ENCODE peak calls at places on chromosomes 13 and 19, in four cellular contexts. O is K562, U is HCT116, Z is GM12878. E is an unnamed sample.

GRCh38 chr19:35070471-35070870 is 28.9 kb downstream of the HPN start:
- DNase-seq in O (peak), U (no peak), Z (no peak), E (no peak)

GRCh38 chr19:45275370-45275971 is 24.4 kb downstream of the MARK4 start:
- DNase-seq in O (no peak), U (no peak), Z (no peak), E (no peak)

GRCh38 chr13:41494202-41494601 is 36.9 kb downstream of the RGCC start:
- DNase-seq in O (no peak), U (no peak), Z (no peak), E (no peak)

GRCh38 chr13:107124730-107125129 is 556.8 kb upstream of the ARGLU1 start:
- DNase-seq in O (no peak), U (no peak), Z (no peak), E (no peak)

GRCh38 chr19:6693681-6694080 is 23.7 kb upstream of the TNFSF14 start:
- DNase-seq in O (peak), U (no peak), Z (no peak), E (peak)

GRCh38 chr19:35073941-35074340 is 32.4 kb downstream of the HPN start:
- DNase-seq in O (no peak), U (no peak), Z (no peak), E (no peak)

GRCh38 chr13:33526718-33527117 is 241.2 kb upstream of the STARD13 start:
- DNase-seq in O (no peak), U (no peak), Z (no peak), E (no peak)

GRCh38 chr13:76307157-76307556 is 579.0 kb downstream of the KCTD12 start:
- DNase-seq in O (no peak), U (no peak), Z (no peak), E (no peak)

GRCh38 chr13:92512852-92513251 is 713.8 kb upstream of the GPC6 start:
- DNase-seq in O (no peak), U (no peak), Z (no peak), E (no peak)

GRCh38 chr13:87052731-87053130 is 618.4 kb upstream of the SLITRK5 start:
- DNase-seq in O (no peak), U (no peak), Z (no peak), E (no peak)

GRCh38 chr13:49421391-49421790 is 22.5 kb downstream of the CAB39L start:
- DNase-seq in O (peak), U (peak), Z (peak), E (peak)

GRCh38 chr13:44653261-44653660 is 77.1 kb upstream of the TSC22D1 start:
- DNase-seq in O (no peak), U (no peak), Z (no peak), E (no peak)

GRCh38 chr19:54411033-54411432 is 4.2 kb upstream of the TTYH1 start:
- DNase-seq in O (no peak), U (no peak), Z (no peak), E (no peak)

GRCh38 chr19:52923782-52924593 is 760 bp upstream of the ZNF888 start:
- DNase-seq in O (peak), U (no peak), Z (no peak), E (peak)

GRCh38 chr19:27779953-27780352 is 1433.0 kb downstream of the UQCRFS1 start:
- DNase-seq in O (no peak), U (no peak), Z (no peak), E (no peak)

GRCh38 chr19:6011794-6012193 is 33.9 kb upstream of the RANBP3 start:
- DNase-seq in O (no peak), U (no peak), Z (no peak), E (no peak)

GRCh38 chr13:110136660-110137585 is 170.0 kb downstream of the COL4A1 start:
- DNase-seq in O (no peak), U (no peak), Z (no peak), E (no peak)

GRCh38 chr19:17243854-17244617 is 1.7 kb downstream of the NR2F6 start:
- DNase-seq in O (peak), U (no peak), Z (no peak), E (peak)

GRCh38 chr13:74204606-74205312 is 70.6 kb upstream of the KLF12 start:
- DNase-seq in O (no peak), U (no peak), Z (no peak), E (no peak)

GRCh38 chr13:96744665-96745331 is 249.5 kb downstream of the OXGR1 start:
- DNase-seq in O (no peak), U (no peak), Z (no peak), E (no peak)

GRCh38 chr13:36966404-36966803 is 32.7 kb downstream of the ALG5 start:
- DNase-seq in O (no peak), U (no peak), Z (no peak), E (no peak)

GRCh38 chr13:40158218-40158617 is 502.8 kb downstream of the COG6 start:
- DNase-seq in O (no peak), U (no peak), Z (no peak), E (no peak)

GRCh38 chr13:109764474-109765292 is 21.7 kb downstream of the IRS2 start:
- DNase-seq in O (no peak), U (no peak), Z (no peak), E (no peak)

GRCh38 chr13:98540476-98540875 is 36.4 kb downstream of the STK24 start:
- DNase-seq in O (no peak), U (no peak), Z (no peak), E (no peak)

GRCh38 chr13:37598572-37598971 is at the start of gene POSTN:
- DNase-seq in O (no peak), U (no peak), Z (no peak), E (no peak)

GRCh38 chr19:49574206-49574755 is 6.1 kb downstream of the NOSIP start:
- DNase-seq in O (no peak), U (no peak), Z (no peak), E (no peak)

GRCh38 chr13:110331362-110331761 is 24.3 kb downstream of the COL4A2 start:
- DNase-seq in O (no peak), U (no peak), Z (no peak), E (no peak)

GRCh38 chr13:82772802-82773201 is 1109.5 kb downstream of the SLITRK1 start:
- DNase-seq in O (no peak), U (no peak), Z (no peak), E (no peak)

GRCh38 chr19:29526730-29527499 is 1.1 kb downstream of the VSTM2B start:
- DNase-seq in O (peak), U (no peak), Z (no peak), E (no peak)

GRCh38 chr19:30070198-30070969 is 128.3 kb downstream of the URI1 start:
- DNase-seq in O (no peak), U (no peak), Z (no peak), E (no peak)

GRCh38 chr13:25687622-25688225 is 315.9 kb downstream of the ATP8A2 start:
- DNase-seq in O (no peak), U (no peak), Z (no peak), E (no peak)

GRCh38 chr13:113628291-113629270 is 29.4 kb downstream of the ATP4B start:
- DNase-seq in O (no peak), U (no peak), Z (no peak), E (no peak)

GRCh38 chr19:12733369-12733896 is 1.1 kb downstream of the TRIR start:
- DNase-seq in O (no peak), U (no peak), Z (no peak), E (peak)

GRCh38 chr13:60261432-60262351 is 98.0 kb upstream of the DIAPH3 start:
- DNase-seq in O (no peak), U (no peak), Z (no peak), E (no peak)

GRCh38 chr19:6740589-6741348 is 1.3 kb downstream of the TRIP10 start:
- DNase-seq in O (peak), U (no peak), Z (no peak), E (no peak)

DNA sequence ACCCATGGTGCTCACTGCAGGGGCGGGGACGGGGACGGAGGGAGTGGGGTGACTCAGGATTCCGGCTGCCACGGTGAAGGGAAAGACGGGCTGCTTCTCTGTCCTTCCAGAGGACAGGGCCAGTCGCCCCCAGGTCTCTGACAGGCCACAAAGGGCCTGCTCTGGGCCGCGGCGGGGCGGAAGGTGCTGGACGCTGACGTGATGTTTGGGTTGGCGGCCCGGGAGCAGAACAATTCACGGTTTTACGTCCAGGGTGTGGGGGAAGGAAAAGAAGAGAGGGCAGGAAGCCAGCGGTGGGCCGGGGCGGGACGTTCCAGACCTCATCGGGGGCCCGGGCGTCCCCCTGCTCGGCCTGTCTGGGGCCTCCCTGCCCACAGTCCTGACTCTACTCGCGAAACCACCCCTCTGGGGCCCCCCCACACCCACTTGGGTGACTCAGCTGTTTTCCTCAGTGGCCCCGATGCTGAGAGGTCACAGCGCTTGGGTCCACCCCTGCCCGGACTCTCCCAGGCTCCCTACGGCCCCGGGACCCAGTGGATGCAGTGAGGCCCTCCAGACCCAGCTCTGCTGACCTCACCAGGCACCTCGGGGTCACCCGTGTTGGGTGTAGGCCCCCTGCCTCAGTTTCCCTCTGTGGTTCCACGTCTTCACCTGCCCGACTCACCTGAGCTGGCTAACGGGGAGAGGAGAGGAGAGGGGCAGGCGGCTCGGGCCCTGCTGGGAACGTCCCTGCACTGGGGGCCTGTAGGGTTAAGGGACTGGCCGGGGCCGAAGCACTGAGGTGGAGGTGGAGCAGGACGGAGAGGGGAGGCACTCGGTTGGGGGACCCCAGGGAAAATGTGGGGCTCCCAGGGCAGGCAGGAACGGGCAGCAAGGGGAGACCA is 29.2 kb downstream of the PIP5K1C start:
- DNase-seq in O (peak), U (no peak), Z (no peak), E (no peak)
- TF ChIP-seq CEBPB in O (no peak), U (no peak), Z (no peak), E (no peak)

DNA sequence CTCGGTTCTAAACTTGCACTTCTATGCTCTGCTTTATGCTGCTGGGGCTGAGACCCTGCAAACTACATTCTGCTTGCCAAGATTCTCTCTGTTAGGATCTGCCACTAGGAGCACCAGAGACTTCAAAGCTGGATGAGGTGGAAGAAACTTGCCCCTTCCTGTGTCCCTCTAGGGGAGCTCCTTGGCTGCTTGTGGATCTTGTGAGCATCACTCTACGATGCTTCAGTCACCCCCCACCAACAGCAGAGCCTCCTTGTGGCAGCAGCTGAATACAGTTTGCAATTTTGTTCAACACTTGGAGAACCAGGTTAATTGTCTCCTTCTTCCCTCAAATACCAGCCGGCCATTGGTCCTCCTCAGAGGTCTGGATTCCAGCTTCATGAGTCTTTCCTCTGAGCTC is 310.6 kb downstream of the FGF14 start:
- DNase-seq in O (no peak), U (peak), Z (no peak), E (no peak)
- TF ChIP-seq ZBTB33 in O (no peak), U (no peak), Z (no peak), E (no peak)

GRCh38 chr13:51848674-51849073 is 3.7 kb upstream of the TMEM272 start:
- DNase-seq in O (no peak), U (no peak), Z (no peak), E (peak)
- TF ChIP-seq CEBPB in O (no peak), U (no peak), Z (no peak), E (no peak)

DNA sequence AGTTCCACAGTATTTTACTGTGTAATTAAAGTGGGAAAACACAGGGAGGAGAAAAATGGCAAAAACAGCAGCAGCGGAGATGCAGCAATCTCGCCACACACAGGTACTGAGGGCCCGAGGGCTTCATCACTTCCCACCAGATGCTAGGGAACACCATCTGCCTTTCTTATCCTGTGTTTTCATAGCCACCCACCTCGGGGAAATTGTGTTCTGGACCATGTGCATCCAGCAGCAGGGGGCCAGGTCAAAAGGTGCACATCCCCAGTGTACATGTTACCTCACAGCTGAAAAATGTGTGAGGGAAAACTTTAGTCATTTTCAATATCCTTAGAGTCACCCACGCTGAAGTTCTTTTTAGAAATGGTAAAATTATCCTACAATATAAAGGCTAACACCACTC is 30.2 kb downstream of the PDCD5 start:
- DNase-seq in O (no peak), U (no peak), Z (no peak), E (no peak)
- TF ChIP-seq ZBTB33 in O (no peak), U (no peak), Z (no peak), E (no peak)

E was measured in HepG2.